ENCODE peak calls at places on chromosomes 2 and 18, in four cellular contexts. One of them, this sample, is unnamed.

GRCh38 chr18:53799134-53799533 is 425.3 kb downstream of the MBD2 start:
- DNase-seq in pulmonary artery endothelial cell: no peak
- DNase-seq in frontal cortex: no peak
- DNase-seq in posterior cingulate gyrus: no peak
- DNase-seq in this sample: no peak

GRCh38 chr2:170177950-170178781 is at the start of gene MYO3B:
- DNase-seq in pulmonary artery endothelial cell: no peak
- DNase-seq in frontal cortex: no peak
- DNase-seq in posterior cingulate gyrus: no peak
- DNase-seq in this sample: peak

GRCh38 chr2:28465148-28465885 is 30.5 kb upstream of the PLB1 start:
- DNase-seq in pulmonary artery endothelial cell: no peak
- DNase-seq in frontal cortex: no peak
- DNase-seq in posterior cingulate gyrus: no peak
- DNase-seq in this sample: no peak

GRCh38 chr18:12046751-12047335 is 46.8 kb upstream of the ANKRD62 start:
- DNase-seq in pulmonary artery endothelial cell: no peak
- DNase-seq in frontal cortex: no peak
- DNase-seq in posterior cingulate gyrus: no peak
- DNase-seq in this sample: no peak

GRCh38 chr2:154425999-154426398 is 272.5 kb upstream of the KCNJ3 start:
- DNase-seq in pulmonary artery endothelial cell: no peak
- DNase-seq in frontal cortex: no peak
- DNase-seq in posterior cingulate gyrus: no peak
- DNase-seq in this sample: no peak

GRCh38 chr18:79962835-79963657 is 1.4 kb upstream of the HSBP1L1 start:
- DNase-seq in pulmonary artery endothelial cell: no peak
- DNase-seq in frontal cortex: no peak
- DNase-seq in posterior cingulate gyrus: no peak
- DNase-seq in this sample: no peak

GRCh38 chr2:101704046-101704466 is 6.5 kb downstream of the MAP4K4 start:
- DNase-seq in pulmonary artery endothelial cell: no peak
- DNase-seq in frontal cortex: no peak
- DNase-seq in posterior cingulate gyrus: no peak
- DNase-seq in this sample: no peak

GRCh38 chr2:18889565-18890332 is 300.4 kb upstream of the NT5C1B start:
- DNase-seq in pulmonary artery endothelial cell: no peak
- DNase-seq in frontal cortex: no peak
- DNase-seq in posterior cingulate gyrus: no peak
- DNase-seq in this sample: no peak

GRCh38 chr2:66508358-66509071 is 73.6 kb downstream of the MEIS1 start:
- DNase-seq in pulmonary artery endothelial cell: no peak
- DNase-seq in frontal cortex: no peak
- DNase-seq in posterior cingulate gyrus: no peak
- DNase-seq in this sample: no peak

GRCh38 chr2:145769053-145769716 is 1249.3 kb upstream of the ZEB2 start:
- DNase-seq in pulmonary artery endothelial cell: no peak
- DNase-seq in frontal cortex: no peak
- DNase-seq in posterior cingulate gyrus: no peak
- DNase-seq in this sample: peak

GRCh38 chr2:47631306-47631705 is 151.6 kb upstream of the MSH6 start:
- DNase-seq in pulmonary artery endothelial cell: no peak
- DNase-seq in frontal cortex: no peak
- DNase-seq in posterior cingulate gyrus: no peak
- DNase-seq in this sample: no peak

GRCh38 chr2:226796840-226797288 is 2.8 kb downstream of the IRS1 start:
- DNase-seq in pulmonary artery endothelial cell: no peak
- DNase-seq in frontal cortex: peak
- DNase-seq in posterior cingulate gyrus: no peak
- DNase-seq in this sample: no peak

GRCh38 chr2:207974214-207974600 is 51.1 kb downstream of the PLEKHM3 start:
- DNase-seq in pulmonary artery endothelial cell: no peak
- DNase-seq in frontal cortex: no peak
- DNase-seq in posterior cingulate gyrus: no peak
- DNase-seq in this sample: no peak

GRCh38 chr2:15979051-15979758 is 38.9 kb downstream of the MYCN start:
- DNase-seq in pulmonary artery endothelial cell: no peak
- DNase-seq in frontal cortex: no peak
- DNase-seq in posterior cingulate gyrus: no peak
- DNase-seq in this sample: no peak

GRCh38 chr2:70957838-70958237 is 20.6 kb upstream of the ANKRD53 start:
- DNase-seq in pulmonary artery endothelial cell: no peak
- DNase-seq in frontal cortex: no peak
- DNase-seq in posterior cingulate gyrus: no peak
- DNase-seq in this sample: no peak

GRCh38 chr2:134392689-134393476 is 139.0 kb downstream of the MGAT5 start:
- DNase-seq in pulmonary artery endothelial cell: no peak
- DNase-seq in frontal cortex: no peak
- DNase-seq in posterior cingulate gyrus: no peak
- DNase-seq in this sample: no peak

GRCh38 chr2:63589148-63589972 is 597 bp downstream of the MDH1 start:
- DNase-seq in pulmonary artery endothelial cell: no peak
- DNase-seq in frontal cortex: no peak
- DNase-seq in posterior cingulate gyrus: no peak
- DNase-seq in this sample: no peak

GRCh38 chr2:64311948-64312621 is 141.9 kb upstream of the LGALSL start:
- DNase-seq in pulmonary artery endothelial cell: peak
- DNase-seq in frontal cortex: peak
- DNase-seq in posterior cingulate gyrus: peak
- DNase-seq in this sample: no peak

GRCh38 chr2:18834341-18834740 is 245.0 kb upstream of the NT5C1B start:
- DNase-seq in pulmonary artery endothelial cell: no peak
- DNase-seq in frontal cortex: no peak
- DNase-seq in posterior cingulate gyrus: no peak
- DNase-seq in this sample: no peak

GRCh38 chr2:239765076-239765845 is 259.9 kb downstream of the NDUFA10 start:
- DNase-seq in pulmonary artery endothelial cell: no peak
- DNase-seq in frontal cortex: no peak
- DNase-seq in posterior cingulate gyrus: no peak
- DNase-seq in this sample: no peak

GRCh38 chr2:114807666-114808065 is 365.2 kb downstream of the DPP10 start:
- DNase-seq in pulmonary artery endothelial cell: no peak
- DNase-seq in frontal cortex: no peak
- DNase-seq in posterior cingulate gyrus: no peak
- DNase-seq in this sample: no peak

GRCh38 chr2:38708900-38709321 is 42.2 kb downstream of the SRSF7 start:
- DNase-seq in pulmonary artery endothelial cell: no peak
- DNase-seq in frontal cortex: no peak
- DNase-seq in posterior cingulate gyrus: no peak
- DNase-seq in this sample: no peak

GRCh38 chr2:56288863-56289580 is 105.2 kb downstream of the CCDC85A start:
- DNase-seq in pulmonary artery endothelial cell: no peak
- DNase-seq in frontal cortex: no peak
- DNase-seq in posterior cingulate gyrus: no peak
- DNase-seq in this sample: no peak

GRCh38 chr2:126971481-126972271 is 73.0 kb downstream of the TEX51 start:
- DNase-seq in pulmonary artery endothelial cell: no peak
- DNase-seq in frontal cortex: peak
- DNase-seq in posterior cingulate gyrus: peak
- DNase-seq in this sample: peak

GRCh38 chr18:627211-627610 is 30.2 kb upstream of the TYMS start:
- DNase-seq in pulmonary artery endothelial cell: no peak
- DNase-seq in frontal cortex: no peak
- DNase-seq in posterior cingulate gyrus: no peak
- DNase-seq in this sample: no peak

GRCh38 chr2:141392517-141393213 is 738.2 kb downstream of the LRP1B start:
- DNase-seq in pulmonary artery endothelial cell: peak
- DNase-seq in frontal cortex: no peak
- DNase-seq in posterior cingulate gyrus: no peak
- DNase-seq in this sample: no peak

GRCh38 chr2:239305222-239305575 is 95.6 kb downstream of the HDAC4 start:
- DNase-seq in pulmonary artery endothelial cell: no peak
- DNase-seq in frontal cortex: no peak
- DNase-seq in posterior cingulate gyrus: peak
- DNase-seq in this sample: no peak

GRCh38 chr2:31372097-31372496 is 42.4 kb downstream of the XDH start:
- DNase-seq in pulmonary artery endothelial cell: no peak
- DNase-seq in frontal cortex: no peak
- DNase-seq in posterior cingulate gyrus: no peak
- DNase-seq in this sample: no peak

GRCh38 chr2:145743016-145743415 is 1223.1 kb upstream of the ZEB2 start:
- DNase-seq in pulmonary artery endothelial cell: no peak
- DNase-seq in frontal cortex: no peak
- DNase-seq in posterior cingulate gyrus: no peak
- DNase-seq in this sample: no peak

GRCh38 chr18:75455249-75456183 is 28.0 kb upstream of the SMIM21 start:
- DNase-seq in pulmonary artery endothelial cell: no peak
- DNase-seq in frontal cortex: peak
- DNase-seq in posterior cingulate gyrus: no peak
- DNase-seq in this sample: no peak

GRCh38 chr2:241033346-241033987 is 35.0 kb downstream of the SNED1 start:
- DNase-seq in pulmonary artery endothelial cell: no peak
- DNase-seq in frontal cortex: no peak
- DNase-seq in posterior cingulate gyrus: no peak
- DNase-seq in this sample: no peak

GRCh38 chr2:45210466-45211195 is 201.4 kb upstream of the SIX2 start:
- DNase-seq in pulmonary artery endothelial cell: no peak
- DNase-seq in frontal cortex: no peak
- DNase-seq in posterior cingulate gyrus: no peak
- DNase-seq in this sample: no peak

GRCh38 chr2:100291152-100291970 is 30.9 kb downstream of the LONRF2 start:
- DNase-seq in pulmonary artery endothelial cell: peak
- DNase-seq in frontal cortex: no peak
- DNase-seq in posterior cingulate gyrus: no peak
- DNase-seq in this sample: no peak

GRCh38 chr18:57333941-57334340 is 18.4 kb upstream of the ST8SIA3 start:
- DNase-seq in pulmonary artery endothelial cell: no peak
- DNase-seq in frontal cortex: no peak
- DNase-seq in posterior cingulate gyrus: no peak
- DNase-seq in this sample: no peak

GRCh38 chr18:57004366-57005121 is 142.3 kb upstream of the BOD1L2 start:
- DNase-seq in pulmonary artery endothelial cell: peak
- DNase-seq in frontal cortex: no peak
- DNase-seq in posterior cingulate gyrus: no peak
- DNase-seq in this sample: no peak

GRCh38 chr2:30938196-30938595 is 130.9 kb upstream of the CAPN13 start:
- DNase-seq in pulmonary artery endothelial cell: no peak
- DNase-seq in frontal cortex: no peak
- DNase-seq in posterior cingulate gyrus: no peak
- DNase-seq in this sample: no peak

This sample was measured in NCI-H774.